ENCODE peak calls at places on chromosome X, in nine cellular contexts. H is endothelial cell of umbilical vein, G is SK-N-SH, B is transverse colon, P is upper lobe of left lung, W is K562, Y is esophagus muscularis mucosa, C is SK-N-MC, O is GM23338. E is an unnamed sample.

GRCh38 chrX:108167211-108167872 is 75.8 kb downstream of the ATG4A start:
- DNase-seq in C (no peak), B (no peak), P (no peak), H (peak), Y (no peak), W (no peak), O (no peak), G (no peak), E (no peak)

GRCh38 chrX:118448273-118448783 is 47.3 kb upstream of the DOCK11 start:
- DNase-seq in G (no peak), W (no peak), P (no peak), H (no peak), B (no peak), O (no peak), C (no peak), Y (no peak), E (no peak)

GRCh38 chrX:133265331-133265730 is 47.2 kb upstream of the TFDP3 start:
- DNase-seq in Y (no peak), B (no peak), G (no peak), O (peak), H (no peak), W (no peak), P (no peak), C (no peak), E (no peak)

GRCh38 chrX:111181883-111182400 is 86.0 kb downstream of the PAK3 start:
- DNase-seq in P (no peak), W (no peak), G (no peak), O (peak), B (no peak), Y (no peak), C (no peak), H (no peak), E (no peak)

GRCh38 chrX:47877327-47877726 is 40.6 kb downstream of the ZNF81 start:
- DNase-seq in C (no peak), Y (no peak), W (no peak), B (no peak), P (no peak), O (no peak), G (no peak), H (no peak), E (no peak)

GRCh38 chrX:108590496-108590895 is 145.9 kb downstream of the IRS4 start:
- DNase-seq in O (no peak), C (no peak), P (no peak), B (no peak), Y (no peak), G (no peak), W (no peak), H (peak), E (no peak)

GRCh38 chrX:100883654-100884053 is 9.5 kb upstream of the NOX1 start:
- DNase-seq in Y (no peak), P (no peak), B (no peak), C (no peak), W (no peak), O (peak), G (no peak), H (peak), E (no peak)

GRCh38 chrX:10576777-10577444 is 43.5 kb downstream of the MID1 start:
- DNase-seq in O (no peak), P (no peak), C (no peak), Y (no peak), B (no peak), W (no peak), H (peak), G (no peak), E (no peak)

GRCh38 chrX:115649461-115650063 is 88.6 kb downstream of the PLS3 start:
- DNase-seq in O (peak), B (no peak), W (no peak), H (no peak), P (no peak), Y (no peak), G (no peak), C (no peak), E (no peak)

GRCh38 chrX:53704294-53704693 is 17.8 kb upstream of the HUWE1 start:
- DNase-seq in B (no peak), O (no peak), P (no peak), G (no peak), C (no peak), W (no peak), Y (no peak), H (no peak), E (no peak)

GRCh38 chrX:110741213-110741796 is 54.3 kb downstream of the CHRDL1 start:
- DNase-seq in Y (no peak), W (no peak), B (no peak), G (no peak), O (peak), H (no peak), P (no peak), C (no peak), E (no peak)

GRCh38 chrX:69285401-69285871 is 120.2 kb upstream of the PJA1 start:
- DNase-seq in P (no peak), O (no peak), H (no peak), W (no peak), C (no peak), Y (no peak), G (peak), B (peak), E (peak)

GRCh38 chrX:118216086-118216485 is 99.5 kb upstream of the KLHL13 start:
- DNase-seq in B (no peak), Y (no peak), C (no peak), O (no peak), G (no peak), P (no peak), H (peak), W (no peak), E (no peak)

GRCh38 chrX:31796624-31797023 is 724.8 kb upstream of the FTHL17 start:
- DNase-seq in C (no peak), H (no peak), O (no peak), B (no peak), P (no peak), Y (no peak), W (no peak), G (no peak), E (no peak)

GRCh38 chrX:115192244-115192700 is 3.1 kb downstream of the RBMXL3 start:
- DNase-seq in W (no peak), H (no peak), G (no peak), O (no peak), P (no peak), B (no peak), C (no peak), Y (no peak), E (no peak)

GRCh38 chrX:11064851-11065600 is 46.1 kb upstream of the HCCS start:
- DNase-seq in G (no peak), C (no peak), B (no peak), H (no peak), Y (no peak), W (no peak), O (no peak), P (no peak), E (no peak)

GRCh38 chrX:83508526-83509245 is 596 bp downstream of the POU3F4 start:
- DNase-seq in G (no peak), P (no peak), W (no peak), B (no peak), C (no peak), Y (no peak), H (no peak), O (no peak), E (no peak)

GRCh38 chrX:56995271-56995994 is at the start of gene SPIN3:
- DNase-seq in B (peak), C (no peak), Y (peak), W (peak), O (peak), P (peak), G (peak), H (peak), E (peak)

GRCh38 chrX:8730812-8731578 is 942 bp downstream of the ANOS1 start:
- DNase-seq in C (no peak), B (no peak), G (peak), H (no peak), Y (no peak), O (peak), W (no peak), P (no peak), E (no peak)

GRCh38 chrX:100687128-100687527 is 43.1 kb downstream of the SRPX2 start:
- DNase-seq in H (no peak), B (no peak), C (no peak), Y (no peak), W (no peak), P (no peak), G (no peak), O (no peak), E (no peak)

GRCh38 chrX:123339201-123339905 is 155.3 kb downstream of the GRIA3 start:
- DNase-seq in G (no peak), Y (no peak), B (no peak), H (no peak), W (no peak), P (no peak), C (no peak), O (no peak), E (no peak)

GRCh38 chrX:126137899-126138298 is 28.2 kb downstream of the DCAF12L2 start:
- DNase-seq in G (peak), W (no peak), C (no peak), Y (no peak), B (no peak), H (no peak), O (peak), P (no peak), E (no peak)

GRCh38 chrX:100615015-100615414 is 21.6 kb downstream of the TSPAN6 start:
- DNase-seq in Y (no peak), G (peak), W (peak), H (peak), B (peak), P (no peak), O (peak), C (no peak), E (no peak)

GRCh38 chrX:122739770-122740169 is 444.3 kb upstream of the GRIA3 start:
- DNase-seq in C (no peak), G (no peak), O (peak), Y (no peak), B (no peak), P (no peak), W (no peak), H (no peak), E (no peak)

DNA sequence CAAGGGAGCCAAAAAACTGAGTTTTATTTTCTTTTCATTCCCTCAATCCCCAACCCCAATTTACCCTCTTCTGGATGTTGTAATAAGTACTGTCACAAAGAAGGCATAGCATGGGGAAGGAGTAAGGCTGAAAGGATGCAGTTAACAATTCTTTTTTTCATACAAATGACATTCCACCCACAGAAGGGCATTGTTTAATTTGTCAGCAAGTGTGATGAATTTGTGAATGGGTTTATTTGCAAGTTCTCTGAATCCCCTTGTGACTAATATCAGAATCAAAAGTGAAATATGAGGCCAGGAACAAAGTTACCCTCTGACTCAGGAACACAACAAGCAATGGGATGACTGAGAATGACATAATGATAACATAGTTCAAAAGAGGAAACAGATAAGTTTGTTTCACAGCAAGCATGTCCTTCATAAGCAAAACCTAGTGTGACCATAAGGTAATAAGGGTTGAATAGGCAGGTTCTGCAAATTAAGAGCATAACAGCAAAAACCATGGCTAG is 2.1 kb downstream of the GEMIN8 start:
- DNase-seq in W (peak), B (no peak), G (no peak), O (no peak), Y (no peak), P (no peak), C (no peak), H (peak), E (no peak)
- H3K27ac ChIP-seq in W (peak), B (no peak), G (peak), O (no peak), Y (peak), P (peak), C (no peak), H (peak), E (no peak)

GRCh38 chrX:48914593-48915493 is 3.4 kb upstream of the SLC35A2 start:
- DNase-seq in B (no peak), H (no peak), Y (no peak), O (no peak), G (no peak), P (no peak), C (no peak), W (no peak), E (no peak)
- TF ChIP-seq POLR2AphosphoS5 in B (no peak), H (no peak), Y (no peak), O (peak), G (no peak), P (no peak), C (no peak), W (no peak), E (no peak)

GRCh38 chrX:78659955-78660354 is 827 bp upstream of the RTL3 start:
- DNase-seq in O (no peak), B (no peak), G (no peak), P (no peak), C (no peak), W (no peak), Y (no peak), H (no peak), E (no peak)
- H3K27ac ChIP-seq in O (no peak), B (no peak), G (peak), P (no peak), C (no peak), W (no peak), Y (no peak), H (no peak), E (no peak)

DNA sequence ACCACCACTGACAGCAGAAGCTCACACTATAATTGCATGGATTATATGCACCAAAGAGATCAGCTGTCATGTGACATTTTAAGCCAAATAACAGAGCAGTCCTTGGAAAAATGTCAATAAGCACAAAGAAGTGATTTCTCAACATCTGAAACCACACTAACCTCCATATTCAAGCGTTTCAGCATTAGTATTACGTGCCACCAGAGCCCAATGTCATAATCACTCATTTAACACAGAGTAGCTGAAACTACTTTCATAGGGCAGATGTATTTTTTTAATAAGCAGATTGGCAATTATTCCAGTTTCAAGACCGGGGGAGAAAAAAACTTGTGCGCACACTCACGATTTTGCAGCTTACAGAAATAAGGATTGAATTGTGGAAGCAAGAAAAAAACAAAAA is 76.6 kb downstream of the SH3KBP1 start:
- DNase-seq in H (no peak), C (no peak), O (no peak), G (no peak), W (no peak), Y (no peak), P (no peak), B (no peak), E (no peak)
- TF ChIP-seq POLR2AphosphoS5 in H (no peak), C (no peak), O (no peak), G (no peak), W (no peak), Y (no peak), P (no peak), B (no peak), E (no peak)

GRCh38 chrX:39247536-39247935 is 446.3 kb downstream of the MID1IP1 start:
- DNase-seq in H (no peak), P (no peak), G (no peak), B (no peak), W (no peak), Y (no peak), O (no peak), C (no peak), E (no peak)
- H3K27ac ChIP-seq in H (no peak), P (no peak), G (no peak), B (no peak), W (no peak), Y (no peak), O (no peak), C (no peak), E (no peak)

DNA sequence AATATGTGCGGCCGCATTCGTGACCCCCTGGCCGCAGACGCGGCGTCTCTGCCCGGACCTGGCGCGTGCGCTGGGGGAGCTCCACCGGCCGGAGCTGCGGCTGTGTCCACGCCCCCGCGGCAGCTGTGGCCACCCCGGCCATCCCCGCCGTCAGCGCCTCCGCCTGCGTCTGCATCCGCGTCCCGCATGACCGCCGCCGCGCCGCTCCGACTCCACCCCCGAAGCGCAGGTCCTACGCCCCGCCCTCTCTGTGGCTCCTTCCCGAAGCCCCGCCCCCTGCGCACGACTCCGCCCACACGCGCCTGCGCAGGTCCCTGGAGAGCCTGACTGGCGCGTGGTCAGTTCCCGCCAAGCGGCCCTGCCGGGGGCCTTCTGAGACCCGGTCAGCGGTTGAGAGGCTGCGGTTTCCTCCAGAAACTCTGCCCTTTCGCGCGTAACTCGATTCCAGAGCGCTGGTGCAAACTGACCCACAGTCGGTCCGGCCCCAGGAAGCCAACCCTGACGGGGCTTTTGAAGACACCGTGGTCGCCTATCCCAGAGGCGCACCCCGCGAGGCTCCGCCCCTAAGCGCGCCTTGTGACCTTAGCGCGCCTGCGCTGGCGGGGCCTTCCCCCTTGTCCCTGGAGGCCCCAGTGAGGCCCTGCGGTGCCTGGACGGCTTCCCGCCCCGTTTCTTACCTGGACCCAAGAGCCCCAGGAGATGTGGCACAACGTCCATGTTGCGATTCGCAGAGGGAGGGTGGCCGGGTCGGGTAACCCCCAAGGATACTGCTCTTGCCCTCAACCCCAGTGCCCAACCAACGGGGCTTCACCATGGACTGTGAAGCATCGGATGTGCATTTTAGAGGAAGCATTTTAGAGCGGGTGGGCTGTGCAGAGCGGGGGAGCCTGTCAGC is at the start of gene LAGE3:
- DNase-seq in P (peak), O (peak), H (peak), B (peak), C (peak), Y (peak), W (peak), G (peak), E (peak)
- TF ChIP-seq POLR2AphosphoS5 in P (peak), O (peak), H (peak), B (peak), C (peak), Y (peak), W (no peak), G (peak), E (peak)

GRCh38 chrX:41408576-41408975 is 38.6 kb upstream of the NYX start:
- DNase-seq in B (no peak), Y (no peak), H (no peak), O (no peak), W (no peak), G (no peak), P (no peak), C (no peak), E (no peak)
- H3K27ac ChIP-seq in B (no peak), Y (no peak), H (no peak), O (no peak), W (no peak), G (no peak), P (no peak), C (no peak), E (no peak)

DNA sequence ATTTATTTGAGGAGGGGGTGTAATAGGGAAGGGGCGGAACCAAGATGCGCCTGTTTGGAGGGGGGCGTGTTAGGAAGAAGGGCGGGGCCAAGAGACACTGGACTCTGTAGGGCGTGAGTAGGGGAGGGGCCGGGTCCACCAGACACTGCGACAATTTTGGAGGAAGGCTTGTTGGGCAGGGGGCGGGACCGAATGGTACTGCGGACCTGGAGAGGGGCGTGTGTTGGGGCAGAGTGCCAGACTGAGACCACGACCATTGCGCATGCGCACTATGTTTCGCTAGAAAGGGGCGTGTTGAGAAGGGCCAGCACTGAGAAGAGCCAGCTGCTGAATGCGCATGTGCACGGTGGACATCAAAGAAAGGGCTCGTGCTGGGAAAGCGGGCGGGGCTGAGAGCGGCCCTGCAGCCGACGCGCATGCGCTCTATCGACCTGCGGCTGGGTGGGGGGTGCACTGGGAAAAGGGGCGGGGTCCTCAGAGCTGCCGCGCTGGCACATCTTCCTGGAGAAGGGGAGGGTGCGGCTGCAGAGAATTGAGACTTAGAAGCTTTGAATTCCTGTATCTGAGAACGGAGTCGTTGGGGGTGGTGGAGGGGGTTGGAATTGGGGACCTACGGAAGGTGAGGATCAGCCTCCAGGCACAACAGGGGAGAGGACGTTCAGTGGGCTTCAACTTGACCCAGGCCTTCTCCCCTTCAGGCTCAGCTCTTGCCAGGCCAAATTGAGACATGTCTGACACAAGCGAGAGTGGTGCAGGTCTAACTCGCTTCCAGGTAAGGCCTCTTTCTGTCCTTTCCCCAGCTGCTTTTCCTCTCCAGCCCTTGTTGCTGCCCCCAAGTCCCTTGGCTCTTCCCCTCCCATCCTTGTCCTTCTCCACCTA is 1.3 kb downstream of the MAGED2 start:
- DNase-seq in O (peak), W (peak), C (peak), B (peak), Y (peak), G (peak), P (peak), H (peak), E (peak)
- TF ChIP-seq POLR2AphosphoS5 in O (no peak), W (no peak), C (peak), B (no peak), Y (peak), G (no peak), P (no peak), H (peak), E (no peak)

DNA sequence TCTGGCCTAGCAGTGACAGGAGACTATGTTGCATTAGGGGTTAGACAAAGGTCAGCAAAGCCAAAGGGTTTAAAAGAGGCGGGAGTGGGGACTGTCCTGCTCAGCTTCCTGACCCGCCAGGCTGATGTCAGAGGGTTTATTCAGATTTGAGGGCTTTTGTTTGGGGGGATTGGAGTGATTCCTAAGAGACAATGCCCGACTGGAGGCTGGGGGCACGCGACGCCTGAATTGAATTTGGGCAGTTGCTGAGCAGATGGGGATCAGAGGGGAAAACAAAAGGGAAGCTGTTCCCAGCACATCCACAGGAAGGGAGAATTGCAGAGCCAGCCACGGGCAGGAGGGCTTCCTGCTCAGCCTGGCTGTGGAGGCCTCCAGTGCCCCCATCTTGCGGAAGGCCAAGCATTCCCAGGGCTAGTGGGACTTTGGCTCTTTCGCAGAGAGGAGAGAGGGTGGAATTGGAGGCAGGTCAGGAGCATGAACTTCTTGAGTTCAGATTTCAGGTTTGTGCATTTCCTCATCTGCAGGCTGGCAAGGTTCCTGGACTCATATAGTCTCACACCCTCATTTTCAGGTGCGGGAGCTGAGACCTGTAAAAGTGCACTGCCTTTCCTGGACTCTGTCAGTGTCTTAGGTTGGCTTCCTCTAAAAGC is 162.8 kb downstream of the NHS start:
- DNase-seq in C (no peak), B (peak), P (no peak), G (no peak), O (no peak), Y (no peak), W (no peak), H (no peak), E (no peak)
- H3K27ac ChIP-seq in C (no peak), B (no peak), P (no peak), G (no peak), O (no peak), Y (no peak), W (no peak), H (no peak), E (no peak)